ENCODE peak calls at places on chromosomes 4 and X, in eight cellular contexts. K is thoracic aorta, S is body of pancreas, N is fibroblast of pulmonary artery, M is left ventricle myocardium inferior, O is tibial artery, G is prostate gland, U is heart left ventricle. X is an unnamed sample.

GRCh38 chrX:115562492-115562872 is 1.5 kb downstream of the PLS3 start:
- DNase-seq in N (peak; percentile 70), O (no peak), K (no peak), M (no peak), S (no peak), G (no peak), U (no peak), X (no peak)

GRCh38 chrX:23980063-23980462 is 46.9 kb downstream of the KLHL15 start:
- DNase-seq in S (no peak), O (no peak), N (no peak), U (no peak), M (no peak), K (no peak), G (no peak), X (no peak)

GRCh38 chr4:63788271-63788670 is 621.0 kb downstream of the TECRL start:
- DNase-seq in M (no peak), O (no peak), U (no peak), G (no peak), N (peak; percentile 6), S (no peak), K (no peak), X (no peak)

GRCh38 chrX:374566-374965 is 12.1 kb downstream of the PPP2R3B start:
- DNase-seq in M (no peak), O (no peak), N (peak; percentile 13), S (no peak), K (no peak), U (no peak), G (no peak), X (no peak)

GRCh38 chr4:157806176-157806575 is 366.6 kb downstream of the GASK1B start:
- DNase-seq in O (no peak), K (no peak), S (no peak), N (no peak), M (no peak), U (no peak), G (no peak), X (no peak)

GRCh38 chr4:118373614-118374255 is 20.9 kb upstream of the PRSS12 start:
- DNase-seq in G (no peak), O (no peak), U (no peak), M (no peak), N (peak; percentile 26), S (no peak), K (no peak), X (no peak)

GRCh38 chr4:53465291-53465690 is 87.8 kb downstream of the FIP1L1 start:
- DNase-seq in U (no peak), O (no peak), K (no peak), S (no peak), M (no peak), N (no peak), G (no peak), X (no peak)

GRCh38 chr4:73690051-73690744 is 50.2 kb upstream of the CXCL8 start:
- DNase-seq in K (no peak), O (no peak), S (no peak), M (no peak), N (no peak), U (no peak), G (no peak), X (no peak)

GRCh38 chr4:10887600-10887999 is 203.0 kb upstream of the CLNK start:
- DNase-seq in K (no peak), S (no peak), G (no peak), U (no peak), O (no peak), N (no peak), M (no peak), X (no peak)

GRCh38 chrX:154539077-154539476 is 7.6 kb downstream of the G6PD start:
- DNase-seq in S (no peak), K (no peak), U (no peak), M (no peak), N (no peak), O (no peak), G (no peak), X (no peak)

GRCh38 chr4:17064959-17065358 is 166.5 kb upstream of the LDB2 start:
- DNase-seq in S (no peak), N (no peak), U (no peak), K (no peak), M (no peak), G (no peak), O (no peak), X (no peak)

GRCh38 chrX:21738145-21738949 is 19.6 kb downstream of the SMPX start:
- DNase-seq in N (no peak), M (no peak), K (no peak), O (no peak), S (no peak), G (no peak), U (no peak), X (no peak)

GRCh38 chrX:154596290-154596929 is 11.5 kb downstream of the CTAG1A start:
- DNase-seq in O (no peak), G (peak; percentile 29), U (no peak), S (peak; percentile 55), M (no peak), N (peak; percentile 31), K (no peak), X (no peak)

GRCh38 chr4:38759077-38759789 is 23.6 kb downstream of the TLR10 start:
- DNase-seq in S (peak; percentile 47), U (peak; percentile 69), O (peak; percentile 45), M (peak; percentile 25), K (no peak), G (peak; percentile 44), N (peak; percentile 85), X (no peak)

GRCh38 chr4:170027181-170027829 is 1.1 kb upstream of the MFAP3L start:
- DNase-seq in M (peak; percentile 96), U (peak; percentile 97), N (peak; percentile 98), G (peak; percentile 90), S (peak; percentile 94), K (peak; percentile 74), O (peak; percentile 90), X (peak; percentile 36)

GRCh38 chr4:8330821-8331566 is 61.4 kb downstream of the HTRA3 start:
- DNase-seq in S (no peak), U (peak; percentile 51), K (peak; percentile 30), N (peak; percentile 54), G (no peak), O (no peak), M (peak; percentile 85), X (no peak)

GRCh38 chr4:19993222-19993621 is 258.5 kb upstream of the SLIT2 start:
- DNase-seq in U (no peak), N (peak; percentile 59), K (no peak), M (no peak), S (no peak), O (no peak), G (no peak), X (no peak)

GRCh38 chr4:54073481-54073880 is 9.1 kb upstream of the CHIC2 start:
- DNase-seq in S (no peak), K (no peak), G (no peak), O (no peak), M (no peak), N (peak; percentile 56), U (no peak), X (no peak)

GRCh38 chr4:3716034-3716875 is 49.9 kb upstream of the ADRA2C start:
- DNase-seq in S (no peak), K (no peak), N (no peak), O (no peak), U (no peak), G (no peak), M (peak; percentile 11), X (no peak)

GRCh38 chr4:112426416-112426815 is 89.6 kb downstream of the NEUROG2 start:
- DNase-seq in M (no peak), S (no peak), N (no peak), G (no peak), K (no peak), O (no peak), U (no peak), X (no peak)

GRCh38 chr4:19195696-19196095 is 1056.0 kb upstream of the SLIT2 start:
- DNase-seq in S (no peak), N (no peak), G (no peak), K (no peak), U (no peak), O (no peak), M (no peak), X (no peak)

DNA sequence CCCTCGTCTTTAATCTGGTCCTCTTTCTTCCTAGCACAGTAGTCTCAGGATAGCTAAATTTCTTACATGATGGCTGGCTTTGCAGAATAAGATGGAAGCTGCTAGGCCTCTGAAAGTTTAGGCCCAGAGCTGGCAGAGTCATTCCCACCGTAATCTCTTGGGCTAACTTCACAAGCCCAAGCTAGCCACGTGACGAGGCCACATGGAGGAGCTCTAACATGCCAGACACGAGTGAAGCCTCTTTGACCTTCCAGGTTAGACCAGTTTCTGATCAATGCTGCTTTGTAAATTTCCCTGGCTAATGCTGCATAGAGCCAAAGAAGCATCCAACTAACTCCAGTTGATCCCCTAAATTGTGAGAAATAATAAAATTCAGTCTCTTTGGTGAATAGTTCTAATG is 9.5 kb upstream of the CENPE start:
- DNase-seq in K (no peak), G (no peak), M (no peak), N (no peak), O (no peak), S (no peak), U (no peak), X (no peak)
- TF ChIP-seq CTCF in K (no peak), G (no peak), M (no peak), N (no peak), O (no peak), S (no peak), U (no peak), X (peak; percentile 37)

DNA sequence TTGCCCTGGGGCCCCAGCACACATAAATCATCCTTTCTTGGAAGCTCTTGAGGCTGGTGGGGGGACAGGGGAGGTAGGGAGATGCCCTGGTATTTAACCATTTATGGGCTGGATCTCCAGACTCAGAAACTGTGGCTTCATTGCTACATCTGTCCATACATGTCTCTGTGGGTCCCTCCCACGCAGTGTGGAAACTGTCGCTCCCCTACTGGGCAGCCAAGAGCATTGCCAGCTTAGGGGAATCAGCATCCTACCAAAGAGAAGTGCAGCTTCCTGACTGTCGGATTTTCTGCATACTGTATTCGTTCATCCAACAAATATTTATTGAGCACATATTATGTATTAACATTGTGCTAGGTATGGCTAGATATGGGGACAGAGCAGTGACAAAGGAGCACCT is 3.7 kb downstream of the GRIPAP1 start:
- DNase-seq in N (peak; percentile 5), U (no peak), K (no peak), S (no peak), O (no peak), G (no peak), M (no peak), X (no peak)
- TF ChIP-seq CTCF in N (no peak), U (no peak), K (no peak), S (no peak), O (no peak), G (no peak), M (no peak), X (no peak)

GRCh38 chr4:60757986-60758385 is 442.1 kb upstream of the ADGRL3 start:
- DNase-seq in N (peak; percentile 30), K (no peak), M (no peak), G (no peak), U (no peak), S (no peak), O (no peak), X (no peak)
- TF ChIP-seq CTCF in N (no peak), K (no peak), M (no peak), G (no peak), U (no peak), S (no peak), O (no peak), X (no peak)

DNA sequence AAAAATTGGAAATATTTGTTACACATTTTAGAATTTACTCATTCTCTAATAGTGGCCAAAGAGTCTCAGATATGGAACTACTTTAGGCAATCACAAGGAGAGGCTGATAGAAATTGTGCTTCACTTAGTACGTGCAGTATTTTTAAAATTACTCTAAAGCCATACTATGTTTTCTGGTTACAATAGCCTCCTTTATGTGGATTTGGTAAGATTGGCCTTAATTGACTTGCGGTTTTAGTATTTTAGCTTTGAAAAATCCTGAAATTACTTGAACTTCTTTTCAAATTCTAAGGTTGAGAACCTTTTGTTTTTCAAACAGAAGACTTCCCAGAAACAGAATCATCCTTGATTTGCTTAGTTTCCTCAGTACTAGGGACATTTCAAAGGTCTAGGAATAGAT is 215.2 kb downstream of the SLC4A4 start:
- DNase-seq in G (no peak), O (no peak), M (no peak), U (no peak), K (no peak), S (no peak), N (no peak), X (no peak)
- TF ChIP-seq CTCF in G (no peak), O (no peak), M (no peak), U (no peak), K (no peak), S (no peak), N (no peak), X (no peak)

X was measured in Panc1.